ENCODE peak calls at places on chromosomes 12 and 14, in seven cellular contexts. I is upper lobe of right lung; E is bronchial epithelial cell; J is AG10803; L is CD4-positive, alpha-beta memory T cell; R is astrocyte of the spinal cord; W is cardiac muscle cell. O is an unnamed sample.

GRCh38 chr12:89245090-89245489 is 107.2 kb downstream of the DUSP6 start:
- DNase-seq in I (no peak), E (peak; percentile 79), J (peak; percentile 65), L (peak; percentile 81), R (no peak), W (peak; percentile 58), O (no peak)

GRCh38 chr12:94730846-94731245 is 80.5 kb upstream of the TMCC3 start:
- DNase-seq in I (no peak), E (no peak), J (no peak), L (no peak), R (no peak), W (no peak), O (no peak)

GRCh38 chr14:51607677-51608076 is 44.0 kb upstream of the FRMD6 start:
- DNase-seq in I (no peak), E (no peak), J (peak; percentile 98), L (no peak), R (peak; percentile 51), W (no peak), O (peak; percentile 93)

GRCh38 chr12:57517187-57517586 is 3.1 kb downstream of the DDIT3 start:
- DNase-seq in I (no peak), E (peak; percentile 17), J (peak; percentile 80), L (no peak), R (peak; percentile 38), W (peak; percentile 50), O (no peak)

GRCh38 chr14:70697681-70698080 is 56.0 kb downstream of the TTC9 start:
- DNase-seq in I (no peak), E (peak; percentile 74), J (no peak), L (no peak), R (no peak), W (no peak), O (no peak)

GRCh38 chr12:991350-992278 is 591 bp downstream of the ERC1 start:
- DNase-seq in I (no peak), E (peak; percentile 9), J (no peak), L (no peak), R (peak; percentile 46), W (no peak), O (no peak)

GRCh38 chr14:56224691-56225681 is 106.8 kb downstream of the PELI2 start:
- DNase-seq in I (no peak), E (no peak), J (no peak), L (no peak), R (no peak), W (no peak), O (no peak)

GRCh38 chr12:99852666-99853065 is 132.1 kb downstream of the ANKS1B start:
- DNase-seq in I (no peak), E (no peak), J (no peak), L (no peak), R (no peak), W (no peak), O (no peak)

GRCh38 chr14:98182385-98183055 is 1089.5 kb downstream of the BCL11B start:
- DNase-seq in I (no peak), E (peak; percentile 89), J (no peak), L (no peak), R (peak; percentile 61), W (peak; percentile 0), O (no peak)

GRCh38 chr12:57782608-57783465 is at the start of gene TSFM:
- DNase-seq in I (peak; percentile 98), E (peak; percentile 79), J (peak; percentile 93), L (peak; percentile 94), R (peak; percentile 93), W (peak; percentile 96), O (peak; percentile 69)

GRCh38 chr14:33555710-33556350 is 395.0 kb downstream of the EGLN3 start:
- DNase-seq in I (no peak), E (no peak), J (no peak), L (no peak), R (peak; percentile 35), W (peak; percentile 38), O (no peak)

GRCh38 chr14:98909251-98909944 is 362.6 kb downstream of the BCL11B start:
- DNase-seq in I (no peak), E (peak; percentile 91), J (peak; percentile 3), L (no peak), R (peak; percentile 79), W (peak; percentile 8), O (no peak)

GRCh38 chr14:42378880-42379279 is 772.2 kb downstream of the LRFN5 start:
- DNase-seq in I (peak; percentile 37), E (no peak), J (no peak), L (no peak), R (no peak), W (no peak), O (no peak)

GRCh38 chr14:65962952-65963351 is 523.2 kb upstream of the CCDC196 start:
- DNase-seq in I (no peak), E (no peak), J (no peak), L (no peak), R (no peak), W (no peak), O (no peak)

GRCh38 chr14:38012056-38012455 is 195.6 kb upstream of the SSTR1 start:
- DNase-seq in I (no peak), E (no peak), J (no peak), L (no peak), R (no peak), W (no peak), O (no peak)

GRCh38 chr12:105769486-105769885 is 369.3 kb downstream of the NUAK1 start:
- DNase-seq in I (no peak), E (no peak), J (no peak), L (no peak), R (no peak), W (no peak), O (no peak)

GRCh38 chr12:53991077-53991460 is 6.1 kb downstream of the HOXC10 start:
- DNase-seq in I (no peak), E (no peak), J (peak; percentile 92), L (no peak), R (no peak), W (no peak), O (no peak)

GRCh38 chr12:53994268-53994690 is 5.7 kb upstream of the HOXC9 start:
- DNase-seq in I (no peak), E (no peak), J (no peak), L (no peak), R (no peak), W (no peak), O (no peak)

GRCh38 chr12:53990311-53991076 is 5.5 kb downstream of the HOXC10 start:
- DNase-seq in I (no peak), E (no peak), J (no peak), L (no peak), R (no peak), W (no peak), O (no peak)

GRCh38 chr12:53993397-53994267 is 6.3 kb upstream of the HOXC9 start:
- DNase-seq in I (no peak), E (no peak), J (no peak), L (no peak), R (no peak), W (no peak), O (no peak)

GRCh38 chr12:53992377-53992776 is 7.4 kb downstream of the HOXC10 start:
- DNase-seq in I (no peak), E (no peak), J (no peak), L (no peak), R (no peak), W (no peak), O (no peak)
- H3K4me3 ChIP-seq in I (no peak overlapping the region), E (no peak overlapping the region), J (peak overlapping the region; percentile 98), L (no peak overlapping the region), R (no peak overlapping the region), W (no peak overlapping the region), O (peak overlapping the region; percentile 96)

GRCh38 chr14:91242635-91243034 is 1.9 kb downstream of the GPR68 start:
- DNase-seq in I (no peak), E (no peak), J (no peak), L (no peak), R (no peak), W (no peak), O (no peak)

GRCh38 chr14:91246051-91246852 is 1.7 kb upstream of the GPR68 start:
- DNase-seq in I (no peak), E (no peak), J (no peak), L (peak; percentile 96), R (no peak), W (no peak), O (no peak)

GRCh38 chr14:91245029-91245428 is 525 bp upstream of the GPR68 start:
- DNase-seq in I (no peak), E (no peak), J (no peak), L (peak; percentile 90), R (no peak), W (no peak), O (no peak)

GRCh38 chr14:91243098-91243483 is 1.4 kb downstream of the GPR68 start:
- DNase-seq in I (no peak), E (no peak), J (no peak), L (no peak), R (no peak), W (no peak), O (no peak)

GRCh38 chr14:91244501-91244901 is at the start of gene GPR68:
- DNase-seq in I (no peak), E (no peak), J (peak; percentile 84), L (peak; percentile 42), R (peak; percentile 74), W (peak; percentile 82), O (peak; percentile 28)
- H3K4me3 ChIP-seq in I (peak within 1 kb of the TSS; percentile 23), E (no peak within 1 kb of the TSS), J (peak within 1 kb of the TSS; percentile 46), L (peak within 1 kb of the TSS; percentile 96), R (peak within 1 kb of the TSS; percentile 22), W (no peak within 1 kb of the TSS), O (peak within 1 kb of the TSS; percentile 30)

DNA sequence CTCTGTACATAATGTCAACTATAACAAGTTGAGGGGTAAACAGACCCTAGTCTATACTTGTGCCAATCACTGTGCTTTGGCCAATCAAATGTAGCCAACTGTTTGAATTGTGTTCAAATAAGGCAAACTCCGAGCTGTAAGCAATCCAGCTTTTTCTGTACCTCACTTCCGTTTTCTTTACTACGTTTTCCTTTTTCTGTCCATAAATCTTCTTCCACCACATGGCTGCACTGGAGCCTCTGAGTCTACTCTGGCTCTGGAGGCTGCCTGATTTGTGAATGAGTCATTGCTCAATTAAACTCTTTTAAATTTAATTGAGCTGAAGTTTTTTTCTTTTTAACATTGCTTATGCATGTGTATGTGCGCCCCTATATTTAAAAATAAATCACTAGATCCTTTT is 29.7 kb downstream of the CLEC1A start:
- DNase-seq in I (no peak), E (no peak), J (peak; percentile 64), L (no peak), R (peak; percentile 41), W (no peak), O (peak; percentile 7)
- H3K4me3 ChIP-seq in I (no peak overlapping the region), E (no peak overlapping the region), J (no peak overlapping the region), L (no peak overlapping the region), R (no peak overlapping the region), W (no peak overlapping the region), O (no peak overlapping the region)

GRCh38 chr12:53737494-53737808 is 10.2 kb upstream of the CALCOCO1 start:
- DNase-seq in I (no peak), E (no peak), J (no peak), L (no peak), R (no peak), W (no peak), O (no peak)

GRCh38 chr12:53737951-53738833 is 10.9 kb upstream of the CALCOCO1 start:
- DNase-seq in I (peak; percentile 72), E (no peak), J (no peak), L (no peak), R (no peak), W (no peak), O (no peak)

GRCh38 chr12:53738834-53739284 is 11.6 kb upstream of the CALCOCO1 start:
- DNase-seq in I (no peak), E (no peak), J (no peak), L (peak; percentile 37), R (no peak), W (no peak), O (no peak)

GRCh38 chr12:53740130-53740491 is 11.7 kb downstream of the CISTR start:
- DNase-seq in I (no peak), E (no peak), J (no peak), L (no peak), R (no peak), W (no peak), O (no peak)

GRCh38 chr12:53739285-53740129 is 12.3 kb upstream of the CALCOCO1 start:
- DNase-seq in I (no peak), E (no peak), J (peak; percentile 22), L (no peak), R (no peak), W (no peak), O (no peak)
- H3K4me3 ChIP-seq in I (peak overlapping the region; percentile 10), E (no peak overlapping the region), J (peak overlapping the region; percentile 15), L (no peak overlapping the region), R (no peak overlapping the region), W (peak overlapping the region; percentile 29), O (no peak overlapping the region)